ENCODE peak calls at places on chromosome 20, in seven cellular contexts. One of them, this sample, is unnamed.

GRCh38 chr20:10521068-10521834 is 86.1 kb downstream of the SLX4IP start:
- DNase-seq in CD8-positive, alpha-beta T cell: no peak
- DNase-seq in colonic mucosa: no peak
- DNase-seq in fibroblast of pulmonary artery: peak
- DNase-seq in brain microvascular endothelial cell: peak
- DNase-seq in body of pancreas: no peak
- DNase-seq in omental fat pad: no peak
- DNase-seq in this sample: no peak

GRCh38 chr20:19688031-19688806 is 69.8 kb upstream of the RIN2 start:
- DNase-seq in CD8-positive, alpha-beta T cell: no peak
- DNase-seq in colonic mucosa: peak
- DNase-seq in fibroblast of pulmonary artery: peak
- DNase-seq in brain microvascular endothelial cell: peak
- DNase-seq in body of pancreas: peak
- DNase-seq in omental fat pad: peak
- DNase-seq in this sample: peak

GRCh38 chr20:63060057-63060991 is 53.6 kb upstream of the BHLHE23 start:
- DNase-seq in CD8-positive, alpha-beta T cell: no peak
- DNase-seq in colonic mucosa: no peak
- DNase-seq in fibroblast of pulmonary artery: peak
- DNase-seq in brain microvascular endothelial cell: peak
- DNase-seq in body of pancreas: no peak
- DNase-seq in omental fat pad: no peak
- DNase-seq in this sample: no peak

GRCh38 chr20:62700261-62700925 is 8.2 kb upstream of the NTSR1 start:
- DNase-seq in CD8-positive, alpha-beta T cell: no peak
- DNase-seq in colonic mucosa: no peak
- DNase-seq in fibroblast of pulmonary artery: no peak
- DNase-seq in brain microvascular endothelial cell: no peak
- DNase-seq in body of pancreas: no peak
- DNase-seq in omental fat pad: no peak
- DNase-seq in this sample: no peak

GRCh38 chr20:38186788-38187221 is 21.7 kb upstream of the TGM2 start:
- DNase-seq in CD8-positive, alpha-beta T cell: no peak
- DNase-seq in colonic mucosa: no peak
- DNase-seq in fibroblast of pulmonary artery: peak
- DNase-seq in brain microvascular endothelial cell: no peak
- DNase-seq in body of pancreas: no peak
- DNase-seq in omental fat pad: no peak
- DNase-seq in this sample: no peak

GRCh38 chr20:52236292-52236691 is 44.7 kb upstream of the ZFP64 start:
- DNase-seq in CD8-positive, alpha-beta T cell: no peak
- DNase-seq in colonic mucosa: no peak
- DNase-seq in fibroblast of pulmonary artery: no peak
- DNase-seq in brain microvascular endothelial cell: no peak
- DNase-seq in body of pancreas: no peak
- DNase-seq in omental fat pad: no peak
- DNase-seq in this sample: no peak

GRCh38 chr20:33602826-33603590 is 59.1 kb upstream of the C20orf144 start:
- DNase-seq in CD8-positive, alpha-beta T cell: no peak
- DNase-seq in colonic mucosa: no peak
- DNase-seq in fibroblast of pulmonary artery: peak
- DNase-seq in brain microvascular endothelial cell: no peak
- DNase-seq in body of pancreas: no peak
- DNase-seq in omental fat pad: no peak
- DNase-seq in this sample: no peak

GRCh38 chr20:32582659-32583580 is 2.2 kb downstream of the NOL4L start:
- DNase-seq in CD8-positive, alpha-beta T cell: no peak
- DNase-seq in colonic mucosa: no peak
- DNase-seq in fibroblast of pulmonary artery: no peak
- DNase-seq in brain microvascular endothelial cell: no peak
- DNase-seq in body of pancreas: peak
- DNase-seq in omental fat pad: no peak
- DNase-seq in this sample: peak

GRCh38 chr20:5127859-5128409 is 1.1 kb downstream of the CDS2 start:
- DNase-seq in CD8-positive, alpha-beta T cell: no peak
- DNase-seq in colonic mucosa: no peak
- DNase-seq in fibroblast of pulmonary artery: no peak
- DNase-seq in brain microvascular endothelial cell: no peak
- DNase-seq in body of pancreas: no peak
- DNase-seq in omental fat pad: no peak
- DNase-seq in this sample: no peak

GRCh38 chr20:22779878-22780277 is 195.5 kb upstream of the FOXA2 start:
- DNase-seq in CD8-positive, alpha-beta T cell: no peak
- DNase-seq in colonic mucosa: no peak
- DNase-seq in fibroblast of pulmonary artery: no peak
- DNase-seq in brain microvascular endothelial cell: no peak
- DNase-seq in body of pancreas: no peak
- DNase-seq in omental fat pad: no peak
- DNase-seq in this sample: no peak

GRCh38 chr20:45963059-45964011 is 8.7 kb downstream of the ZNF335 start:
- DNase-seq in CD8-positive, alpha-beta T cell: no peak
- DNase-seq in colonic mucosa: no peak
- DNase-seq in fibroblast of pulmonary artery: peak
- DNase-seq in brain microvascular endothelial cell: peak
- DNase-seq in body of pancreas: peak
- DNase-seq in omental fat pad: no peak
- DNase-seq in this sample: no peak

GRCh38 chr20:12166053-12166717 is 248.5 kb downstream of the BTBD3 start:
- DNase-seq in CD8-positive, alpha-beta T cell: no peak
- DNase-seq in colonic mucosa: peak
- DNase-seq in fibroblast of pulmonary artery: peak
- DNase-seq in brain microvascular endothelial cell: peak
- DNase-seq in body of pancreas: peak
- DNase-seq in omental fat pad: no peak
- DNase-seq in this sample: no peak

GRCh38 chr20:5400164-5400762 is 83.5 kb upstream of the PROKR2 start:
- DNase-seq in CD8-positive, alpha-beta T cell: no peak
- DNase-seq in colonic mucosa: no peak
- DNase-seq in fibroblast of pulmonary artery: peak
- DNase-seq in brain microvascular endothelial cell: peak
- DNase-seq in body of pancreas: no peak
- DNase-seq in omental fat pad: no peak
- DNase-seq in this sample: no peak

GRCh38 chr20:37297066-37297736 is 7.7 kb downstream of the MANBAL start:
- DNase-seq in CD8-positive, alpha-beta T cell: no peak
- DNase-seq in colonic mucosa: no peak
- DNase-seq in fibroblast of pulmonary artery: peak
- DNase-seq in brain microvascular endothelial cell: no peak
- DNase-seq in body of pancreas: no peak
- DNase-seq in omental fat pad: no peak
- DNase-seq in this sample: no peak

GRCh38 chr20:33443006-33443511 is 504 bp downstream of the SNTA1 start:
- DNase-seq in CD8-positive, alpha-beta T cell: no peak
- DNase-seq in colonic mucosa: peak
- DNase-seq in fibroblast of pulmonary artery: no peak
- DNase-seq in brain microvascular endothelial cell: no peak
- DNase-seq in body of pancreas: peak
- DNase-seq in omental fat pad: no peak
- DNase-seq in this sample: peak

GRCh38 chr20:56437196-56437960 is 25.3 kb downstream of the CASS4 start:
- DNase-seq in CD8-positive, alpha-beta T cell: no peak
- DNase-seq in colonic mucosa: no peak
- DNase-seq in fibroblast of pulmonary artery: no peak
- DNase-seq in brain microvascular endothelial cell: no peak
- DNase-seq in body of pancreas: no peak
- DNase-seq in omental fat pad: no peak
- DNase-seq in this sample: no peak

GRCh38 chr20:57075181-57075580 is 191.3 kb downstream of the BMP7 start:
- DNase-seq in CD8-positive, alpha-beta T cell: no peak
- DNase-seq in colonic mucosa: no peak
- DNase-seq in fibroblast of pulmonary artery: no peak
- DNase-seq in brain microvascular endothelial cell: no peak
- DNase-seq in body of pancreas: no peak
- DNase-seq in omental fat pad: no peak
- DNase-seq in this sample: no peak

GRCh38 chr20:63359937-63360849 is 956 bp downstream of the CHRNA4 start:
- DNase-seq in CD8-positive, alpha-beta T cell: no peak
- DNase-seq in colonic mucosa: no peak
- DNase-seq in fibroblast of pulmonary artery: no peak
- DNase-seq in brain microvascular endothelial cell: no peak
- DNase-seq in body of pancreas: no peak
- DNase-seq in omental fat pad: no peak
- DNase-seq in this sample: no peak

GRCh38 chr20:11861479-11861878 is 56.2 kb upstream of the BTBD3 start:
- DNase-seq in CD8-positive, alpha-beta T cell: no peak
- DNase-seq in colonic mucosa: no peak
- DNase-seq in fibroblast of pulmonary artery: no peak
- DNase-seq in brain microvascular endothelial cell: no peak
- DNase-seq in body of pancreas: no peak
- DNase-seq in omental fat pad: no peak
- DNase-seq in this sample: no peak

GRCh38 chr20:15905661-15906060 is 667.6 kb downstream of the KIF16B start:
- DNase-seq in CD8-positive, alpha-beta T cell: no peak
- DNase-seq in colonic mucosa: no peak
- DNase-seq in fibroblast of pulmonary artery: no peak
- DNase-seq in brain microvascular endothelial cell: no peak
- DNase-seq in body of pancreas: no peak
- DNase-seq in omental fat pad: no peak
- DNase-seq in this sample: no peak

GRCh38 chr20:15899972-15900371 is 673.3 kb downstream of the KIF16B start:
- DNase-seq in CD8-positive, alpha-beta T cell: no peak
- DNase-seq in colonic mucosa: no peak
- DNase-seq in fibroblast of pulmonary artery: no peak
- DNase-seq in brain microvascular endothelial cell: no peak
- DNase-seq in body of pancreas: no peak
- DNase-seq in omental fat pad: no peak
- DNase-seq in this sample: no peak

GRCh38 chr20:15900443-15900842 is 672.8 kb downstream of the KIF16B start:
- DNase-seq in CD8-positive, alpha-beta T cell: no peak
- DNase-seq in colonic mucosa: no peak
- DNase-seq in fibroblast of pulmonary artery: no peak
- DNase-seq in brain microvascular endothelial cell: peak
- DNase-seq in body of pancreas: no peak
- DNase-seq in omental fat pad: no peak
- DNase-seq in this sample: no peak

GRCh38 chr20:15902493-15902892 is 670.8 kb downstream of the KIF16B start:
- DNase-seq in CD8-positive, alpha-beta T cell: no peak
- DNase-seq in colonic mucosa: no peak
- DNase-seq in fibroblast of pulmonary artery: no peak
- DNase-seq in brain microvascular endothelial cell: peak
- DNase-seq in body of pancreas: peak
- DNase-seq in omental fat pad: no peak
- DNase-seq in this sample: no peak
- TF ChIP-seq CTCF in CD8-positive, alpha-beta T cell: no peak
- TF ChIP-seq CTCF in colonic mucosa: no peak
- TF ChIP-seq CTCF in fibroblast of pulmonary artery: no peak
- TF ChIP-seq CTCF in brain microvascular endothelial cell: peak
- TF ChIP-seq CTCF in body of pancreas: no peak
- TF ChIP-seq CTCF in omental fat pad: no peak
- TF ChIP-seq CTCF in this sample: no peak

DNA sequence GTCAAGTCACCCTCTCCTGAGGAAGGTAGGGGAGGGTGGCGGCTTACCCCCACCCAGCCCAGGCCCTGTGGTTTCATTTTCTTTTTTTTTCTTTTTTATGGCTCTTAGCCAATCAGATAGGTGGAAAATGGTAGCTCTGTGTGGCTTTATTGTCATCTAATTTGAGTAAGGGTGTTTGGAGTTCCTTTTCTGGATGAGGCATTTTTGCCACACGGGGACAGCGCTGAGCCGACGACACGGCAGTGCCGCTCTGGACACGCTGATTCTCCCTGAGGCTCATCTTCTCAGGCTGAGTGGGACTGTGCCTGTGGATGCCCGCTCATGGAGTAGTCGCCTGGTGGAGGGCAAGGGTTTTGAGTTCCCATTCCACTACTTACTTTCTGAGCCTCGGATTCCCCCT is 37.6 kb upstream of the ANGPT4 start:
- DNase-seq in CD8-positive, alpha-beta T cell: no peak
- DNase-seq in colonic mucosa: no peak
- DNase-seq in fibroblast of pulmonary artery: no peak
- DNase-seq in brain microvascular endothelial cell: no peak
- DNase-seq in body of pancreas: no peak
- DNase-seq in omental fat pad: no peak
- DNase-seq in this sample: peak
- TF ChIP-seq CTCF in CD8-positive, alpha-beta T cell: no peak
- TF ChIP-seq CTCF in colonic mucosa: no peak
- TF ChIP-seq CTCF in fibroblast of pulmonary artery: peak
- TF ChIP-seq CTCF in brain microvascular endothelial cell: peak
- TF ChIP-seq CTCF in body of pancreas: no peak
- TF ChIP-seq CTCF in omental fat pad: no peak
- TF ChIP-seq CTCF in this sample: peak

GRCh38 chr20:48659888-48660287 is 167.9 kb downstream of the PREX1 start:
- DNase-seq in CD8-positive, alpha-beta T cell: no peak
- DNase-seq in colonic mucosa: no peak
- DNase-seq in fibroblast of pulmonary artery: no peak
- DNase-seq in brain microvascular endothelial cell: no peak
- DNase-seq in body of pancreas: peak
- DNase-seq in omental fat pad: no peak
- DNase-seq in this sample: no peak

GRCh38 chr20:48660788-48661187 is 167.0 kb downstream of the PREX1 start:
- DNase-seq in CD8-positive, alpha-beta T cell: no peak
- DNase-seq in colonic mucosa: no peak
- DNase-seq in fibroblast of pulmonary artery: no peak
- DNase-seq in brain microvascular endothelial cell: no peak
- DNase-seq in body of pancreas: no peak
- DNase-seq in omental fat pad: no peak
- DNase-seq in this sample: no peak

GRCh38 chr20:48658505-48658904 is 169.3 kb downstream of the PREX1 start:
- DNase-seq in CD8-positive, alpha-beta T cell: no peak
- DNase-seq in colonic mucosa: no peak
- DNase-seq in fibroblast of pulmonary artery: no peak
- DNase-seq in brain microvascular endothelial cell: no peak
- DNase-seq in body of pancreas: no peak
- DNase-seq in omental fat pad: no peak
- DNase-seq in this sample: no peak

GRCh38 chr20:48658198-48658476 is 169.7 kb downstream of the PREX1 start:
- DNase-seq in CD8-positive, alpha-beta T cell: no peak
- DNase-seq in colonic mucosa: no peak
- DNase-seq in fibroblast of pulmonary artery: no peak
- DNase-seq in brain microvascular endothelial cell: no peak
- DNase-seq in body of pancreas: no peak
- DNase-seq in omental fat pad: no peak
- DNase-seq in this sample: no peak

GRCh38 chr20:48661575-48662473 is 166.0 kb downstream of the PREX1 start:
- DNase-seq in CD8-positive, alpha-beta T cell: no peak
- DNase-seq in colonic mucosa: no peak
- DNase-seq in fibroblast of pulmonary artery: no peak
- DNase-seq in brain microvascular endothelial cell: no peak
- DNase-seq in body of pancreas: no peak
- DNase-seq in omental fat pad: no peak
- DNase-seq in this sample: no peak
- TF ChIP-seq CTCF in CD8-positive, alpha-beta T cell: no peak
- TF ChIP-seq CTCF in colonic mucosa: no peak
- TF ChIP-seq CTCF in fibroblast of pulmonary artery: no peak
- TF ChIP-seq CTCF in brain microvascular endothelial cell: peak
- TF ChIP-seq CTCF in body of pancreas: no peak
- TF ChIP-seq CTCF in omental fat pad: no peak
- TF ChIP-seq CTCF in this sample: no peak

DNA sequence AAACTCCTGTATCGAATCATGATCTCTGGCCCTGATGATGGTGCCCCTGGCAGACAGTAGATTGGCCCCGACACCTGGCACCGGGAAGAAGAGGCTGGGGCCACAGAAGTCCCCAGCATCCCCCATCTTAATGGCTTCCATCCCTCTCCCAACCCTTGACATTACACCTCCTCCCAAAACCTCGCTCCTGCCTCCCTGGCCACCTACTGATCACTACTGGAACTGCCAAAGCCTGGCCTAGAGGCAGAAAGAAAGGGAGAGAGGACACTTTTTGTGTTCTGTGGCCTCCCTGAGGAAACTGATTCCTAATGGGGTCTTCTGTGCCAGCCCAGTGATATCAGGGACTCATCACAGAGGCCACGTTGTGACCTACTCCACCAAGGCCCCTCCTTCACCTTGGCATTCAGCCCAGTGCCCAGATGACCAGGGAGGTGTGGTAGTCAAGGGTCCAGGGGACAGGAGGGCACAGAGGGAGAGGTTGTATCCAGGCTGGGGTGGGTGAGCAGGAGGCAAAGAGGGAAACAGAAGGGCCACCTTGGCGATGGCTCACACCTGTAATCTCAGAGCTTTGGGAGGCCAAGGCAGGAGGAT is 6.1 kb downstream of the C20orf173 start:
- DNase-seq in CD8-positive, alpha-beta T cell: no peak
- DNase-seq in colonic mucosa: no peak
- DNase-seq in fibroblast of pulmonary artery: no peak
- DNase-seq in brain microvascular endothelial cell: no peak
- DNase-seq in body of pancreas: peak
- DNase-seq in omental fat pad: no peak
- DNase-seq in this sample: no peak
- TF ChIP-seq CTCF in CD8-positive, alpha-beta T cell: no peak
- TF ChIP-seq CTCF in colonic mucosa: peak
- TF ChIP-seq CTCF in fibroblast of pulmonary artery: peak
- TF ChIP-seq CTCF in brain microvascular endothelial cell: peak
- TF ChIP-seq CTCF in body of pancreas: no peak
- TF ChIP-seq CTCF in omental fat pad: no peak
- TF ChIP-seq CTCF in this sample: no peak

This sample was measured in thyroid gland.